ENCODE peak calls at places on chromosome 1, in five cellular contexts. H is mammary epithelial cell, R is WERI-Rb-1, B is astrocyte, E is fibroblast of mammary gland. U is an unnamed sample.

GRCh38 chr1:47906466-47907191 is 90.6 kb downstream of the TRABD2B start:
- DNase-seq in B (no peak), R (no peak), E (no peak), H (no peak), U (no peak)

GRCh38 chr1:33045246-33045645 is 8.6 kb upstream of the AK2 start:
- DNase-seq in H (no peak), R (no peak), E (no peak), B (no peak), U (peak)

GRCh38 chr1:160205974-160206369 is 788 bp downstream of the PEA15 start:
- DNase-seq in E (peak), B (peak), R (no peak), H (peak), U (peak)

GRCh38 chr1:52552505-52553371 is at the start of gene TUT4:
- DNase-seq in E (peak), R (peak), H (peak), B (peak), U (peak)

GRCh38 chr1:88985033-88985432 is 7.4 kb downstream of the KYAT3 start:
- DNase-seq in E (peak), R (no peak), B (peak), H (peak), U (no peak)

GRCh38 chr1:109764561-109765482 is 1.1 kb upstream of the EPS8L3 start:
- DNase-seq in H (no peak), R (peak), E (no peak), B (no peak), U (no peak)

GRCh38 chr1:109821221-109821669 is 57.5 kb upstream of the EPS8L3 start:
- DNase-seq in B (peak), H (peak), R (no peak), E (peak), U (no peak)

GRCh38 chr1:230095938-230096337 is 28.9 kb downstream of the GALNT2 start:
- DNase-seq in B (no peak), E (no peak), R (no peak), H (no peak), U (no peak)

GRCh38 chr1:154758346-154758745 is 111.7 kb downstream of the KCNN3 start:
- DNase-seq in E (no peak), R (peak), H (no peak), B (no peak), U (no peak)

GRCh38 chr1:110390692-110391232 is at the start of gene SLC16A4:
- DNase-seq in E (peak), B (peak), R (peak), H (peak), U (no peak)

GRCh38 chr1:201912832-201913231 is 24.1 kb downstream of the SHISA4 start:
- DNase-seq in E (peak), R (no peak), B (no peak), H (no peak), U (no peak)

GRCh38 chr1:33753087-33753856 is 110.6 kb upstream of the HMGB4 start:
- DNase-seq in B (no peak), H (no peak), E (no peak), R (no peak), U (no peak)

GRCh38 chr1:33025180-33025569 is 11.5 kb downstream of the AK2 start:
- DNase-seq in B (no peak), H (peak), E (no peak), R (no peak), U (no peak)

GRCh38 chr1:229204863-229205777 is 65.8 kb upstream of the RAB4A start:
- DNase-seq in H (no peak), B (peak), E (peak), R (peak), U (no peak)

GRCh38 chr1:58784758-58785423 is 1.0 kb upstream of the JUN start:
- DNase-seq in R (peak), B (peak), H (peak), E (peak), U (peak)
- TF ChIP-seq CTCF in R (peak), B (peak), H (peak), E (peak), U (peak)

GRCh38 chr1:203476223-203476622 is 617 bp downstream of the PRELP start:
- DNase-seq in B (no peak), R (no peak), E (no peak), H (no peak), U (no peak)
- H3K4me3 ChIP-seq in B (no peak), R (no peak), E (no peak), H (no peak), U (no peak)

GRCh38 chr1:62906428-62906886 is 122.5 kb downstream of the ATG4C start:
- DNase-seq in H (no peak), R (no peak), E (peak), B (no peak), U (peak)
- TF ChIP-seq CTCF in H (peak), R (peak), E (peak), B (peak), U (peak)

GRCh38 chr1:31880957-31881697 is 57.0 kb downstream of the PTP4A2 start:
- DNase-seq in R (no peak), E (no peak), B (no peak), H (no peak), U (peak)
- H3K4me3 ChIP-seq in R (no peak), E (no peak), B (no peak), H (no peak), U (no peak)

GRCh38 chr1:68496680-68497357 is at the start of gene DEPDC1:
- DNase-seq in E (peak), H (peak), B (peak), R (peak), U (peak)
- TF ChIP-seq CTCF in E (no peak), H (no peak), B (no peak), R (no peak), U (no peak)

GRCh38 chr1:943545-944340 is 15.3 kb downstream of the NOC2L start:
- DNase-seq in E (no peak), H (no peak), B (no peak), R (no peak), U (no peak)
- H3K4me3 ChIP-seq in E (no peak), H (no peak), B (no peak), R (no peak), U (no peak)

GRCh38 chr1:215824245-215824644 is 257.1 kb downstream of the KCTD3 start:
- DNase-seq in E (peak), R (peak), B (no peak), H (no peak), U (peak)
- TF ChIP-seq CTCF in E (peak), R (peak), B (peak), H (peak), U (peak)

DNA sequence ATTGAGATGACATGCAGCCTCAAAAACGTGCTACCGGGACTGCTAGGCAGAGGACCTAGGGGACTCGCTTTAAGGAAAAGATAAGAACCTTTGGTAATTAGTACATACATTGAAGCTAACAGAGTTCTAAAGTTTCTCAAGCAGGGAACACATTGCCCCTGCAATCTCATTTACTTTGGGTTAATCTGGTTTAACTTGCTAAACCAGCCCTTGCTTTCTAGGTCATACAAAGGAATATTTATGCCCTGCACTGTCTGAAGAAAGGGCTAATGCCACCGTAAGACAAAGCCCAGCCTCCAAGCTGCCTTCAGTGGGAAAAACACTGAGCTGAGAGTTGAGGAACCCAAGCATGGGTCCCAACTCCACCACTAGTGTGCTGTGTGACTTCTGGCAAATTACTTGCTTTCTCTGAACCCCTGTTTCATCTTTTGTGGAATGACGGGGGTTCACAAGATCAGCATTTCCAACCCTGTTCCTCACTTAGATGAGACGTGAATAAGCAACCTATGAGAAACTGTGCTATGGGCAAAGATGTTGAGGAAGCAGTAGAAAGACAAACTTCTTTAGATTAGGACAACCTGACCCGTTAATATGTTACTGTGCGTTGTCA is 66.3 kb downstream of the VWA5B1 start:
- DNase-seq in B (no peak), R (no peak), E (no peak), H (peak), U (no peak)
- H3K4me3 ChIP-seq in B (no peak), R (no peak), E (no peak), H (no peak), U (no peak)

GRCh38 chr1:13764533-13764932 is 64.5 kb downstream of the PRDM2 start:
- DNase-seq in H (no peak), E (no peak), R (no peak), B (peak), U (no peak)
- TF ChIP-seq CTCF in H (no peak), E (no peak), R (no peak), B (no peak), U (no peak)